ENCODE peak calls at places on chromosomes 16 and 17, in ten cellular contexts. One of them, this sample, is unnamed.
A peak's percentile ranks its signal among the peaks of the same experiment; 100 is the strongest.

GRCh38 chr16:2596747-2597559 is 59.1 kb downstream of the PDPK1 start:
- DNase-seq in HepG2: no peak
- DNase-seq in AG10803: no peak
- DNase-seq in esophagus squamous epithelium: no peak
- DNase-seq in AG09319: no peak
- DNase-seq in AG04450: no peak
- DNase-seq in DND-41: no peak
- DNase-seq in psoas muscle: no peak
- DNase-seq in GM06990: no peak
- DNase-seq in bronchial epithelial cell: no peak
- DNase-seq in this sample: no peak

GRCh38 chr17:69625449-69625848 is 211.0 kb downstream of the MAP2K6 start:
- DNase-seq in psoas muscle: no peak
- DNase-seq in AG10803: no peak
- DNase-seq in bronchial epithelial cell: no peak
- DNase-seq in GM06990: no peak
- DNase-seq in AG09319: no peak
- DNase-seq in HepG2: no peak
- DNase-seq in DND-41: no peak
- DNase-seq in esophagus squamous epithelium: no peak
- DNase-seq in AG04450: no peak
- DNase-seq in this sample: no peak

GRCh38 chr16:86033016-86033474 is 134.1 kb downstream of the IRF8 start:
- DNase-seq in AG04450: no peak
- DNase-seq in esophagus squamous epithelium: no peak
- DNase-seq in psoas muscle: no peak
- DNase-seq in AG09319: no peak
- DNase-seq in bronchial epithelial cell: no peak
- DNase-seq in AG10803: no peak
- DNase-seq in DND-41: no peak
- DNase-seq in GM06990: no peak
- DNase-seq in HepG2: no peak
- DNase-seq in this sample: no peak

GRCh38 chr17:4947010-4947410 is 1.3 kb downstream of the PFN1 start:
- DNase-seq in DND-41: no peak
- DNase-seq in psoas muscle: no peak
- DNase-seq in esophagus squamous epithelium: no peak
- DNase-seq in GM06990: no peak
- DNase-seq in HepG2: no peak
- DNase-seq in bronchial epithelial cell: no peak
- DNase-seq in AG10803: no peak
- DNase-seq in AG04450: no peak
- DNase-seq in AG09319: no peak
- DNase-seq in this sample: no peak

GRCh38 chr16:30710971-30711370 is 12.0 kb downstream of the SRCAP start:
- DNase-seq in AG09319: no peak
- DNase-seq in GM06990: no peak
- DNase-seq in AG04450: no peak
- DNase-seq in HepG2: no peak
- DNase-seq in DND-41: no peak
- DNase-seq in psoas muscle: no peak
- DNase-seq in esophagus squamous epithelium: no peak
- DNase-seq in bronchial epithelial cell: no peak
- DNase-seq in AG10803: no peak
- DNase-seq in this sample: no peak

GRCh38 chr17:78341559-78342437 is 18.1 kb downstream of the SOCS3 start:
- DNase-seq in esophagus squamous epithelium: no peak
- DNase-seq in DND-41: no peak
- DNase-seq in HepG2: no peak
- DNase-seq in GM06990: no peak
- DNase-seq in AG04450: no peak
- DNase-seq in AG09319: no peak
- DNase-seq in psoas muscle: peak; percentile 84
- DNase-seq in AG10803: peak; percentile 84
- DNase-seq in bronchial epithelial cell: peak; percentile 49
- DNase-seq in this sample: peak; percentile 60

GRCh38 chr16:56862776-56863175 is 2.2 kb upstream of the SLC12A3 start:
- DNase-seq in DND-41: no peak
- DNase-seq in AG04450: no peak
- DNase-seq in AG09319: no peak
- DNase-seq in HepG2: no peak
- DNase-seq in psoas muscle: no peak
- DNase-seq in AG10803: no peak
- DNase-seq in bronchial epithelial cell: no peak
- DNase-seq in esophagus squamous epithelium: no peak
- DNase-seq in GM06990: no peak
- DNase-seq in this sample: no peak

GRCh38 chr16:54938351-54939346 is 8.0 kb downstream of the IRX5 start:
- DNase-seq in HepG2: no peak
- DNase-seq in GM06990: no peak
- DNase-seq in DND-41: no peak
- DNase-seq in AG04450: no peak
- DNase-seq in AG10803: no peak
- DNase-seq in bronchial epithelial cell: no peak
- DNase-seq in psoas muscle: no peak
- DNase-seq in esophagus squamous epithelium: no peak
- DNase-seq in AG09319: no peak
- DNase-seq in this sample: no peak

GRCh38 chr16:35196313-35196712 is 1736.9 kb downstream of the TP53TG3F start:
- DNase-seq in HepG2: no peak
- DNase-seq in bronchial epithelial cell: no peak
- DNase-seq in GM06990: no peak
- DNase-seq in AG04450: no peak
- DNase-seq in AG10803: no peak
- DNase-seq in AG09319: no peak
- DNase-seq in psoas muscle: no peak
- DNase-seq in DND-41: no peak
- DNase-seq in esophagus squamous epithelium: no peak
- DNase-seq in this sample: no peak

GRCh38 chr16:83802135-83802534 is 5.6 kb upstream of the HSBP1 start:
- DNase-seq in esophagus squamous epithelium: no peak
- DNase-seq in GM06990: no peak
- DNase-seq in DND-41: no peak
- DNase-seq in AG09319: peak; percentile 78
- DNase-seq in bronchial epithelial cell: peak; percentile 94
- DNase-seq in HepG2: no peak
- DNase-seq in AG10803: peak; percentile 87
- DNase-seq in AG04450: peak; percentile 33
- DNase-seq in psoas muscle: no peak
- DNase-seq in this sample: no peak

GRCh38 chr16:11094838-11095565 is 150.6 kb downstream of the CLEC16A start:
- DNase-seq in esophagus squamous epithelium: no peak
- DNase-seq in bronchial epithelial cell: no peak
- DNase-seq in DND-41: no peak
- DNase-seq in GM06990: no peak
- DNase-seq in HepG2: no peak
- DNase-seq in psoas muscle: no peak
- DNase-seq in AG04450: no peak
- DNase-seq in AG10803: no peak
- DNase-seq in AG09319: no peak
- DNase-seq in this sample: peak; percentile 66

GRCh38 chr16:11093578-11094074 is 149.3 kb downstream of the CLEC16A start:
- DNase-seq in DND-41: peak; percentile 61
- DNase-seq in psoas muscle: no peak
- DNase-seq in GM06990: no peak
- DNase-seq in AG10803: no peak
- DNase-seq in bronchial epithelial cell: peak; percentile 23
- DNase-seq in esophagus squamous epithelium: no peak
- DNase-seq in AG04450: no peak
- DNase-seq in AG09319: no peak
- DNase-seq in HepG2: no peak
- DNase-seq in this sample: no peak

GRCh38 chr16:11092788-11093577 is 148.6 kb downstream of the CLEC16A start:
- DNase-seq in GM06990: no peak
- DNase-seq in DND-41: no peak
- DNase-seq in bronchial epithelial cell: no peak
- DNase-seq in AG10803: no peak
- DNase-seq in psoas muscle: no peak
- DNase-seq in HepG2: no peak
- DNase-seq in AG09319: no peak
- DNase-seq in esophagus squamous epithelium: no peak
- DNase-seq in AG04450: no peak
- DNase-seq in this sample: no peak

GRCh38 chr16:11095935-11096334 is 151.6 kb downstream of the CLEC16A start:
- DNase-seq in psoas muscle: no peak
- DNase-seq in AG10803: no peak
- DNase-seq in GM06990: no peak
- DNase-seq in AG09319: no peak
- DNase-seq in bronchial epithelial cell: no peak
- DNase-seq in DND-41: no peak
- DNase-seq in HepG2: no peak
- DNase-seq in AG04450: no peak
- DNase-seq in esophagus squamous epithelium: no peak
- DNase-seq in this sample: no peak

DNA sequence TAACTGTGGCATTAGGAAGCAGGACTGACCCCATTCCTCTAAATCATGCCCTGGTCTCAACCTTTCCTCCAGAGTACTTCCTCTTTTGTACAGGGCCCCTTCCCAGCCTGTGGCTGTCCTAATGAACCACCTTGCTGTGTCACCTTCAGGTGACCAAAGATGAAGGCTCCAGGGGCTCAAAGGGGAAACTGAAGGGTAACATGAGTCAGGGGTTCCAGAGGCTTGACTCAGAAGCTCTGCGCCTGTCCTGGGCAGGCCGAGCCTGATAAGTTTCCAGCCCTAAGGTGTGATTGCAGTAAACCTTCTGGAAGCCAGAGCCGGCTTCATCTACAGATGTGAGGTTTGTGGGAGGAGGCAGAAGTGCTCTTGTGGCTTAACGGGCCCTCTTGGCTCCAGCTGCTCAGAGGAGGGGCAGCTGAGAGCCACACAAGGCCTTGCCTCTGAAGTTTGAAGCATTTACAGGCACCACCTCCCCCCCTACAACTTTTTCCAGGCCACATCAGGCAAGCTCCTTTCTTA is 149.8 kb downstream of the CLEC16A start:
- DNase-seq in DND-41: peak; percentile 94
- DNase-seq in psoas muscle: no peak
- DNase-seq in AG09319: no peak
- DNase-seq in AG10803: peak; percentile 44
- DNase-seq in HepG2: no peak
- DNase-seq in GM06990: peak; percentile 59
- DNase-seq in esophagus squamous epithelium: no peak
- DNase-seq in AG04450: peak; percentile 70
- DNase-seq in bronchial epithelial cell: peak; percentile 83
- DNase-seq in this sample: peak; percentile 79
- TF ChIP-seq CTCF in DND-41: no peak
- TF ChIP-seq CTCF in psoas muscle: no peak
- TF ChIP-seq CTCF in AG09319: no peak
- TF ChIP-seq CTCF in AG10803: no peak
- TF ChIP-seq CTCF in HepG2: no peak
- TF ChIP-seq CTCF in GM06990: no peak
- TF ChIP-seq CTCF in esophagus squamous epithelium: no peak
- TF ChIP-seq CTCF in AG04450: no peak
- TF ChIP-seq CTCF in bronchial epithelial cell: no peak
- TF ChIP-seq CTCF in this sample: no peak

DNA sequence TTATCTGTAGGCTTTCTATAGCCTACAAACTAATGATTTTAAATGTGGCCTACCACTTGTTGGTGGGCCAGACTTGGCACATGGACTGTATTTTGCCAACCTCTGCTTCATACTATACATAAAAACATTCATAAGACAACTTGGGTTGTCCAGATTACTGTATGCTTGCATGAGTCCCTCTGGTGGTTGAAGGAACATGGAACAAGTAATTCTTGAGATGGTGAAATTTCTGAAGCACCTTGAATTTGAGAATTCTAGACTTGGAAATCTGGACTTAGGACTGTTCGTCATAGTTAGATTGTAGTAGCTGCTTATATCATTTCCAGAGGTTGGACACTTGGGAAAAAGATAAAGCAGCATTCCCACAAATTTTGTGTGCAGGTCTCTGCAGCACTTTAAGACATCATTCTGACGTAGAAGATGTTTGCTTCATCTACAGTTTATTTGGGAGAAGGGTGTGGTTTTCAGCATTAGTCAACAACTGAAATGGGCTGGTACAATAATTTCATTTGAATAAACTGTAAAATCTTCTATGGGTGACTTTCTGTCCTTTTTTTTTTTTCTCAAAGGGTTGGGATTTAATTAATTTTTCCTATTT is 31.2 kb downstream of the NFATC3 start:
- DNase-seq in AG10803: peak; percentile 29
- DNase-seq in GM06990: no peak
- DNase-seq in DND-41: no peak
- DNase-seq in psoas muscle: no peak
- DNase-seq in bronchial epithelial cell: peak; percentile 48
- DNase-seq in AG09319: no peak
- DNase-seq in AG04450: no peak
- DNase-seq in esophagus squamous epithelium: no peak
- DNase-seq in HepG2: no peak
- DNase-seq in this sample: peak; percentile 46
- TF ChIP-seq CTCF in AG10803: peak; percentile 59
- TF ChIP-seq CTCF in GM06990: peak; percentile 63
- TF ChIP-seq CTCF in DND-41: peak; percentile 49
- TF ChIP-seq CTCF in psoas muscle: peak; percentile 50
- TF ChIP-seq CTCF in bronchial epithelial cell: peak; percentile 38
- TF ChIP-seq CTCF in AG09319: peak; percentile 39
- TF ChIP-seq CTCF in AG04450: peak; percentile 68
- TF ChIP-seq CTCF in esophagus squamous epithelium: peak; percentile 40
- TF ChIP-seq CTCF in HepG2: peak; percentile 25
- TF ChIP-seq CTCF in this sample: peak; percentile 17

DNA sequence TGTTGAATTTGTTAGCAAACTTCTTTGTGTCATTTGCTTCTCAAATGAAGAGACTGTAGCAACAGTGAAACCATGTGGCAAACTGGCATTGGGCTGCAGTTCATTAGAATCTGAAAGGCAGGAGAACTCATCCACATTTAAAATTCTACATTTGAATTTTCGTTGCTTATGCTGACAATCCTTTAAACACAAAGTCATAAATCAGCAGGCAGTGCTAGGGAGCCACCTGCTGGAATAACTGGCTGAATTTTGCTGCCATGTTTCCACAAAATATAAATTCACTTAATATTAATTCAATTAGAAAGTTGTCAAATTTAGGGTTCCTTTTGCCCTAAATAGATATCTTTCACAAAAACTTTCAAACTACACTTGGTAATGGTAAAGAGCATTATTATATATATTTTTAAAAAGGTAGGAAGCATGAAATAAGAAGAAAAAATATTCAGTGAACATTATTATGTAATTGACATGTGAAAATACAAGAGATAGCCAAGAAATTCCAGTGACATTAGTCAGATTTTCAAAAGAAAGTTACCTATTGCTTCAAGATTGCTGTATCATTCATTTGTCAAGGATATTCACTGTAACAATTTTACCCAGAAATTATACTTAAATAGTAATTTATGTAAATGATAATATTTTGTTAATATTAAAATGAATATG is 350.1 kb downstream of the KIF2B start:
- DNase-seq in AG04450: no peak
- DNase-seq in psoas muscle: no peak
- DNase-seq in AG09319: no peak
- DNase-seq in esophagus squamous epithelium: no peak
- DNase-seq in bronchial epithelial cell: peak; percentile 51
- DNase-seq in AG10803: peak; percentile 0
- DNase-seq in DND-41: peak; percentile 9
- DNase-seq in HepG2: peak; percentile 18
- DNase-seq in GM06990: no peak
- DNase-seq in this sample: no peak
- TF ChIP-seq CTCF in AG04450: no peak
- TF ChIP-seq CTCF in psoas muscle: peak; percentile 62
- TF ChIP-seq CTCF in AG09319: no peak
- TF ChIP-seq CTCF in esophagus squamous epithelium: peak; percentile 39
- TF ChIP-seq CTCF in bronchial epithelial cell: peak; percentile 49
- TF ChIP-seq CTCF in AG10803: peak; percentile 23
- TF ChIP-seq CTCF in DND-41: peak; percentile 56
- TF ChIP-seq CTCF in HepG2: peak; percentile 58
- TF ChIP-seq CTCF in GM06990: peak; percentile 14
- TF ChIP-seq CTCF in this sample: no peak

GRCh38 chr16:66696669-66697630 is at the start of gene CMTM4:
- DNase-seq in AG04450: peak; percentile 26
- DNase-seq in HepG2: peak; percentile 68
- DNase-seq in GM06990: peak; percentile 75
- DNase-seq in AG10803: peak; percentile 82
- DNase-seq in psoas muscle: peak; percentile 87
- DNase-seq in bronchial epithelial cell: peak; percentile 71
- DNase-seq in AG09319: peak; percentile 66
- DNase-seq in DND-41: peak; percentile 74
- DNase-seq in esophagus squamous epithelium: no peak
- DNase-seq in this sample: peak; percentile 97
- TF ChIP-seq CTCF in AG04450: no peak
- TF ChIP-seq CTCF in HepG2: peak; percentile 69
- TF ChIP-seq CTCF in GM06990: peak; percentile 43
- TF ChIP-seq CTCF in AG10803: no peak
- TF ChIP-seq CTCF in psoas muscle: peak; percentile 37
- TF ChIP-seq CTCF in bronchial epithelial cell: peak; percentile 31
- TF ChIP-seq CTCF in AG09319: no peak
- TF ChIP-seq CTCF in DND-41: peak; percentile 35
- TF ChIP-seq CTCF in esophagus squamous epithelium: peak; percentile 24
- TF ChIP-seq CTCF in this sample: peak; percentile 30

This sample was measured in GM13976.